ENCODE peak calls at places on chromosomes 7 and 10, in ten cellular contexts. One of them, this sample, is unnamed.

GRCh38 chr10:21261705-21262285 is 263.7 kb downstream of the SKIDA1 start:
- DNase-seq in activated CD8-positive, alpha-beta memory T cell treated with anti-CD3 and anti-CD28 coated beads for 48 hours: no peak
- DNase-seq in RCC 7860: no peak
- DNase-seq in myocyte: peak
- DNase-seq in hippocampal formation: peak
- DNase-seq in NCI-H345: no peak
- DNase-seq in CD8-positive, alpha-beta T cell: no peak
- DNase-seq in iPS-NIHi11: no peak
- DNase-seq in EL: no peak
- DNase-seq in hepatocyte: no peak
- DNase-seq in this sample: no peak

GRCh38 chr10:78686444-78687060 is 382.2 kb upstream of the ZMIZ1 start:
- DNase-seq in activated CD8-positive, alpha-beta memory T cell treated with anti-CD3 and anti-CD28 coated beads for 48 hours: no peak
- DNase-seq in RCC 7860: no peak
- DNase-seq in myocyte: no peak
- DNase-seq in hippocampal formation: no peak
- DNase-seq in NCI-H345: no peak
- DNase-seq in CD8-positive, alpha-beta T cell: no peak
- DNase-seq in iPS-NIHi11: no peak
- DNase-seq in EL: no peak
- DNase-seq in hepatocyte: no peak
- DNase-seq in this sample: peak

GRCh38 chr10:70269741-70270140 is 14.1 kb downstream of the NPFFR1 start:
- DNase-seq in activated CD8-positive, alpha-beta memory T cell treated with anti-CD3 and anti-CD28 coated beads for 48 hours: no peak
- DNase-seq in RCC 7860: no peak
- DNase-seq in myocyte: no peak
- DNase-seq in hippocampal formation: no peak
- DNase-seq in NCI-H345: no peak
- DNase-seq in CD8-positive, alpha-beta T cell: no peak
- DNase-seq in iPS-NIHi11: no peak
- DNase-seq in EL: no peak
- DNase-seq in hepatocyte: no peak
- DNase-seq in this sample: no peak

GRCh38 chr7:1144269-1144771 is 15.7 kb downstream of the ZFAND2A start:
- DNase-seq in activated CD8-positive, alpha-beta memory T cell treated with anti-CD3 and anti-CD28 coated beads for 48 hours: no peak
- DNase-seq in RCC 7860: no peak
- DNase-seq in myocyte: peak
- DNase-seq in hippocampal formation: no peak
- DNase-seq in NCI-H345: no peak
- DNase-seq in CD8-positive, alpha-beta T cell: no peak
- DNase-seq in iPS-NIHi11: no peak
- DNase-seq in EL: peak
- DNase-seq in hepatocyte: no peak
- DNase-seq in this sample: no peak

GRCh38 chr7:84274029-84274638 is 79.5 kb upstream of the SEMA3A start:
- DNase-seq in activated CD8-positive, alpha-beta memory T cell treated with anti-CD3 and anti-CD28 coated beads for 48 hours: no peak
- DNase-seq in RCC 7860: no peak
- DNase-seq in myocyte: peak
- DNase-seq in hippocampal formation: no peak
- DNase-seq in NCI-H345: no peak
- DNase-seq in CD8-positive, alpha-beta T cell: no peak
- DNase-seq in iPS-NIHi11: peak
- DNase-seq in EL: no peak
- DNase-seq in hepatocyte: no peak
- DNase-seq in this sample: peak

GRCh38 chr10:52818019-52818418 is 45.4 kb upstream of the MBL2 start:
- DNase-seq in activated CD8-positive, alpha-beta memory T cell treated with anti-CD3 and anti-CD28 coated beads for 48 hours: no peak
- DNase-seq in RCC 7860: peak
- DNase-seq in myocyte: peak
- DNase-seq in hippocampal formation: no peak
- DNase-seq in NCI-H345: peak
- DNase-seq in CD8-positive, alpha-beta T cell: no peak
- DNase-seq in iPS-NIHi11: peak
- DNase-seq in EL: peak
- DNase-seq in hepatocyte: peak
- DNase-seq in this sample: peak

GRCh38 chr7:157516911-157517781 is 180.3 kb downstream of the DNAJB6 start:
- DNase-seq in activated CD8-positive, alpha-beta memory T cell treated with anti-CD3 and anti-CD28 coated beads for 48 hours: no peak
- DNase-seq in RCC 7860: no peak
- DNase-seq in myocyte: no peak
- DNase-seq in hippocampal formation: no peak
- DNase-seq in NCI-H345: no peak
- DNase-seq in CD8-positive, alpha-beta T cell: peak
- DNase-seq in iPS-NIHi11: no peak
- DNase-seq in EL: no peak
- DNase-seq in hepatocyte: no peak
- DNase-seq in this sample: peak

GRCh38 chr10:7377614-7378248 is 33.1 kb downstream of the SFMBT2 start:
- DNase-seq in activated CD8-positive, alpha-beta memory T cell treated with anti-CD3 and anti-CD28 coated beads for 48 hours: no peak
- DNase-seq in RCC 7860: no peak
- DNase-seq in myocyte: no peak
- DNase-seq in hippocampal formation: no peak
- DNase-seq in NCI-H345: no peak
- DNase-seq in CD8-positive, alpha-beta T cell: no peak
- DNase-seq in iPS-NIHi11: no peak
- DNase-seq in EL: no peak
- DNase-seq in hepatocyte: no peak
- DNase-seq in this sample: peak

GRCh38 chr10:46547881-46548780 is 8.3 kb downstream of the GPRIN2 start:
- DNase-seq in activated CD8-positive, alpha-beta memory T cell treated with anti-CD3 and anti-CD28 coated beads for 48 hours: no peak
- DNase-seq in RCC 7860: peak
- DNase-seq in myocyte: peak
- DNase-seq in hippocampal formation: no peak
- DNase-seq in NCI-H345: no peak
- DNase-seq in CD8-positive, alpha-beta T cell: no peak
- DNase-seq in iPS-NIHi11: no peak
- DNase-seq in EL: no peak
- DNase-seq in hepatocyte: no peak
- DNase-seq in this sample: no peak

GRCh38 chr10:112711366-112711765 is 238.7 kb upstream of the TCF7L2 start:
- DNase-seq in activated CD8-positive, alpha-beta memory T cell treated with anti-CD3 and anti-CD28 coated beads for 48 hours: no peak
- DNase-seq in RCC 7860: no peak
- DNase-seq in myocyte: no peak
- DNase-seq in hippocampal formation: no peak
- DNase-seq in NCI-H345: no peak
- DNase-seq in CD8-positive, alpha-beta T cell: no peak
- DNase-seq in iPS-NIHi11: no peak
- DNase-seq in EL: peak
- DNase-seq in hepatocyte: no peak
- DNase-seq in this sample: no peak

GRCh38 chr10:17502788-17503187 is 48.4 kb upstream of the ST8SIA6 start:
- DNase-seq in activated CD8-positive, alpha-beta memory T cell treated with anti-CD3 and anti-CD28 coated beads for 48 hours: no peak
- DNase-seq in RCC 7860: no peak
- DNase-seq in myocyte: no peak
- DNase-seq in hippocampal formation: no peak
- DNase-seq in NCI-H345: no peak
- DNase-seq in CD8-positive, alpha-beta T cell: no peak
- DNase-seq in iPS-NIHi11: no peak
- DNase-seq in EL: no peak
- DNase-seq in hepatocyte: no peak
- DNase-seq in this sample: no peak

GRCh38 chr10:91908358-91909177 is 718 bp downstream of the FGFBP3 start:
- DNase-seq in activated CD8-positive, alpha-beta memory T cell treated with anti-CD3 and anti-CD28 coated beads for 48 hours: peak
- DNase-seq in RCC 7860: peak
- DNase-seq in myocyte: peak
- DNase-seq in hippocampal formation: peak
- DNase-seq in NCI-H345: peak
- DNase-seq in CD8-positive, alpha-beta T cell: peak
- DNase-seq in iPS-NIHi11: peak
- DNase-seq in EL: peak
- DNase-seq in hepatocyte: peak
- DNase-seq in this sample: peak

GRCh38 chr10:6751363-6751762 is 171.3 kb upstream of the PRKCQ start:
- DNase-seq in activated CD8-positive, alpha-beta memory T cell treated with anti-CD3 and anti-CD28 coated beads for 48 hours: no peak
- DNase-seq in RCC 7860: no peak
- DNase-seq in myocyte: no peak
- DNase-seq in hippocampal formation: no peak
- DNase-seq in NCI-H345: no peak
- DNase-seq in CD8-positive, alpha-beta T cell: no peak
- DNase-seq in iPS-NIHi11: no peak
- DNase-seq in EL: no peak
- DNase-seq in hepatocyte: no peak
- DNase-seq in this sample: peak